ENCODE peak calls at places on chromosomes 7 and 10, in eight cellular contexts. M, J, O, F, N, A, I and R are unnamed samples.

GRCh38 chr7:92159-92767 is 100.1 kb upstream of the FAM20C start:
- DNase-seq in I (no peak), F (no peak), O (no peak), N (no peak), J (no peak), M (no peak), A (peak), R (no peak)

GRCh38 chr7:116588225-116588624 is 63.4 kb downstream of the CAV1 start:
- DNase-seq in I (no peak), O (no peak), A (no peak), F (no peak), M (no peak), J (no peak), N (no peak), R (no peak)

GRCh38 chr10:119395287-119396007 is 147.1 kb downstream of the RGS10 start:
- DNase-seq in A (no peak), O (no peak), M (no peak), F (no peak), N (peak), I (peak), J (peak), R (no peak)

GRCh38 chr10:17781856-17782255 is 27.3 kb upstream of the MRC1 start:
- DNase-seq in N (no peak), A (no peak), M (no peak), J (no peak), I (peak), F (no peak), O (no peak), R (no peak)

GRCh38 chr7:17131060-17131345 is 167.4 kb upstream of the AHR start:
- DNase-seq in I (no peak), F (no peak), M (no peak), A (no peak), N (no peak), O (no peak), J (no peak), R (no peak)

GRCh38 chr10:1202343-1202742 is 146.2 kb downstream of the WDR37 start:
- DNase-seq in A (no peak), N (no peak), F (no peak), J (no peak), O (peak), I (no peak), M (no peak), R (no peak)

GRCh38 chr7:12696001-12696400 is 8.6 kb downstream of the ARL4A start:
- DNase-seq in O (no peak), M (no peak), N (no peak), F (peak), I (no peak), J (no peak), A (no peak), R (no peak)

GRCh38 chr10:62852961-62853702 is 37.0 kb upstream of the EGR2 start:
- DNase-seq in I (no peak), N (peak), M (no peak), A (no peak), O (no peak), F (no peak), J (no peak), R (no peak)

GRCh38 chr10:125982256-125982948 is 86.0 kb downstream of the FANK1 start:
- DNase-seq in A (peak), J (peak), F (peak), M (peak), N (peak), I (peak), O (no peak), R (peak)